ENCODE peak calls at places on chromosomes 4 and X, in four cellular contexts. C is body of pancreas, L is upper lobe of right lung, R is DND-41. U is an unnamed sample.

GRCh38 chr4:114600066-114600552 is 1.5 kb downstream of the UGT8 start:
- DNase-seq in C (no peak), R (no peak), L (no peak), U (no peak)

GRCh38 chr4:165058676-165059075 is 5.0 kb downstream of the TRIM75 start:
- DNase-seq in L (no peak), R (no peak), C (no peak), U (no peak)

GRCh38 chrX:75781618-75782017 is 3.4 kb downstream of the MAGEE2 start:
- DNase-seq in C (no peak), L (no peak), R (no peak), U (no peak)

GRCh38 chrX:10633722-10634121 is 13.3 kb upstream of the MID1 start:
- DNase-seq in L (no peak), R (no peak), C (no peak), U (no peak)

GRCh38 chrX:154355776-154356140 is 18.7 kb downstream of the FLNA start:
- DNase-seq in R (no peak), L (peak; percentile 65), C (no peak), U (no peak)

GRCh38 chr4:76306882-76307669 is 543 bp downstream of the STBD1 start:
- DNase-seq in L (peak; percentile 81), R (no peak), C (peak; percentile 70), U (peak; percentile 6)

GRCh38 chrX:40090050-40090804 is 7.5 kb downstream of the BCOR start:
- DNase-seq in L (peak; percentile 71), R (no peak), C (peak; percentile 61), U (no peak)

GRCh38 chrX:24651783-24652182 is 4.6 kb upstream of the PCYT1B start:
- DNase-seq in C (no peak), R (no peak), L (no peak), U (no peak)

GRCh38 chr4:70703695-70704332 is 15.5 kb downstream of the UTP3 start:
- DNase-seq in L (no peak), C (no peak), R (peak; percentile 39), U (no peak)

GRCh38 chrX:153766098-153766817 is 2.2 kb downstream of the PLXNB3 start:
- DNase-seq in C (peak; percentile 10), L (peak; percentile 54), R (peak; percentile 78), U (no peak)

GRCh38 chrX:129925305-129926092 is 19.5 kb downstream of the UTP14A start:
- DNase-seq in C (peak; percentile 68), L (peak; percentile 64), R (peak; percentile 71), U (peak; percentile 53)

GRCh38 chr4:109094061-109094460 is 208.4 kb downstream of the COL25A1 start:
- DNase-seq in C (no peak), L (no peak), R (no peak), U (no peak)

GRCh38 chr4:184746532-184746870 is 12.6 kb upstream of the CENPU start:
- DNase-seq in C (peak; percentile 82), L (no peak), R (no peak), U (no peak)
- H3K4me1 ChIP-seq in C (peaks cover 38% of the 10 kb centered on the region), L (peaks cover 23% of the 10 kb centered on the region), R (peaks cover 9% of the 10 kb centered on the region), U (peaks cover 14% of the 10 kb centered on the region)

GRCh38 chr4:53378171-53378482 is 686 bp downstream of the FIP1L1 start:
- DNase-seq in L (no peak), C (no peak), R (no peak), U (no peak)
- H3K36me3 ChIP-seq in L (peaks cover 11% of the 10 kb centered on the region), C (peaks cover 1% of the 10 kb centered on the region), R (peaks cover 33% of the 10 kb centered on the region), U (peaks cover 15% of the 10 kb centered on the region)

GRCh38 chr4:148447672-148448071 is 5.5 kb upstream of the NR3C2 start:
- DNase-seq in C (no peak), R (no peak), L (no peak), U (peak; percentile 39)

GRCh38 chr4:148443550-148444295 is 1.5 kb upstream of the NR3C2 start:
- DNase-seq in L (peak; percentile 82), C (peak; percentile 44), R (no peak), U (peak; percentile 37)

GRCh38 chr4:148445071-148445902 is 3.1 kb upstream of the NR3C2 start:
- DNase-seq in L (peak; percentile 84), C (peak; percentile 58), R (no peak), U (peak; percentile 83)

GRCh38 chr4:148444296-148445070 is 2.3 kb upstream of the NR3C2 start:
- DNase-seq in L (peak; percentile 82), C (peak; percentile 47), R (no peak), U (peak; percentile 68)

DNA sequence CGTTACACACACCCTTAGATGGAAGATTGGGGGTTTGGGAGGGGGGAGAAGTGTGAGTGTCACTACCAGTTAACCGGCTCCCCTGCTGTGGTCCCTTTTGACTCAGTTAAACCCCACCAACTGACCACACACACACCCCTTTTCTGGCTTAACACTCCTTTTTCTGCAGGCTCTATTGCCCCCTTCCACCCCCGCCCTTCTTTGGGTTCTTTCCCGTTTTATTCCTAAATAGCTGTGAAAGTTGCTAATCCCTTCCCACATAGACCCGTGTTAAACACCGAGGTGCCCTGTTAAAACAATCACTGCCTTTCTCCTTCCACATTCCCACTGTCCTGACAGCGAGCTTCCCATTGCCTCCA is 3.7 kb upstream of the NR3C2 start:
- DNase-seq in R (no peak), C (no peak), L (no peak), U (no peak)
- H3K27ac ChIP-seq in R (no peak overlapping the region), C (peak overlapping the region; percentile 94), L (peak overlapping the region; percentile 97), U (peak overlapping the region; percentile 93)

GRCh38 chr4:184151988-184152485 is 65.6 kb downstream of the ENPP6 start:
- DNase-seq in C (no peak), R (no peak), L (no peak), U (no peak)

GRCh38 chr4:184150102-184150839 is 67.4 kb downstream of the ENPP6 start:
- DNase-seq in C (no peak), R (no peak), L (no peak), U (no peak)

GRCh38 chr4:184157322-184157721 is 60.4 kb downstream of the ENPP6 start:
- DNase-seq in R (no peak), C (no peak), L (no peak), U (no peak)

GRCh38 chr4:184153781-184154542 is 63.7 kb downstream of the ENPP6 start:
- DNase-seq in C (no peak), L (no peak), R (no peak), U (no peak)

DNA sequence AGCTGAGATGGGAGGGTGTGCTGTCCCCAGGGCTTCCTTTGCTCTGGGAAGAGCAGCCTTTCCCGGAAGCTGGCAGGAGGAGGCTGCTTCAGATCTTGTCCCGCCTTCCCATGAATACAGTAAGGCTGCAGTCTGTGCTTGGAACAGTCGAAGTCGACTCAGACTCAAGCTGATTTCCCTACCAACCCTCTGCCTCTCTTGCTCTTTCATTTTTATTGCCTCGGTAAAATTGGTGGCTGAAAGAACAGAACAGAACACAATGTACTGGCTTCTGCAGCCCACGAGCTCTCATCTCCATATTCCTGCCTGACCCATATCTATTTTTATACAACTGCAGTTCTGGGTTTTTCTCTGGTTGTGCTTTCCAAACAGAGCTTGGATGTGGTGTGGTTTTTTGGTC is 61.5 kb downstream of the ENPP6 start:
- DNase-seq in C (no peak), R (no peak), L (no peak), U (no peak)
- H3K4me1 ChIP-seq in C (no peaks in the 10 kb centered on the region), R (peaks cover 9% of the 10 kb centered on the region), L (peaks cover 7% of the 10 kb centered on the region), U (no peaks in the 10 kb centered on the region)

GRCh38 chr4:82850684-82851083 is 40.3 kb downstream of the SEC31A start:
- DNase-seq in C (no peak), R (no peak), L (no peak), U (no peak)
- H3K36me3 ChIP-seq in C (peaks cover 58% of the 10 kb centered on the region), R (peaks cover 82% of the 10 kb centered on the region), L (peaks cover 99% of the 10 kb centered on the region), U (peaks cover 22% of the 10 kb centered on the region)